ENCODE peak calls at places on chromosomes 13 and 19, in seven cellular contexts. One of them, this sample, is unnamed.

GRCh38 chr13:25085125-25085742 is 10.7 kb upstream of the PABPC3 start:
- DNase-seq in DMS53: peak; percentile 78
- DNase-seq in GM13976: peak; percentile 63
- DNase-seq in tibial nerve: peak; percentile 54
- DNase-seq in astrocyte of the hippocampus: peak; percentile 70
- DNase-seq in T1000: no peak
- DNase-seq in tibial artery: no peak
- DNase-seq in this sample: no peak

GRCh38 chr13:88887045-88887662 is 1216.0 kb downstream of the SLITRK5 start:
- DNase-seq in T1000: no peak
- DNase-seq in astrocyte of the hippocampus: no peak
- DNase-seq in DMS53: no peak
- DNase-seq in tibial nerve: no peak
- DNase-seq in tibial artery: no peak
- DNase-seq in GM13976: no peak
- DNase-seq in this sample: peak; percentile 67

GRCh38 chr13:73850104-73850898 is 283.9 kb downstream of the KLF12 start:
- DNase-seq in T1000: no peak
- DNase-seq in tibial nerve: no peak
- DNase-seq in astrocyte of the hippocampus: no peak
- DNase-seq in GM13976: no peak
- DNase-seq in DMS53: no peak
- DNase-seq in tibial artery: no peak
- DNase-seq in this sample: no peak

GRCh38 chr13:73258396-73258795 is 199.6 kb downstream of the KLF5 start:
- DNase-seq in astrocyte of the hippocampus: no peak
- DNase-seq in DMS53: no peak
- DNase-seq in tibial nerve: no peak
- DNase-seq in GM13976: no peak
- DNase-seq in tibial artery: no peak
- DNase-seq in T1000: no peak
- DNase-seq in this sample: no peak

GRCh38 chr19:35216833-35217707 is 11.5 kb downstream of the FAM187B start:
- DNase-seq in tibial nerve: peak; percentile 83
- DNase-seq in DMS53: peak; percentile 83
- DNase-seq in T1000: no peak
- DNase-seq in GM13976: no peak
- DNase-seq in astrocyte of the hippocampus: no peak
- DNase-seq in tibial artery: no peak
- DNase-seq in this sample: no peak

GRCh38 chr13:52104624-52105023 is 24.2 kb downstream of the NEK5 start:
- DNase-seq in GM13976: no peak
- DNase-seq in tibial artery: no peak
- DNase-seq in T1000: no peak
- DNase-seq in astrocyte of the hippocampus: no peak
- DNase-seq in tibial nerve: no peak
- DNase-seq in DMS53: peak; percentile 32
- DNase-seq in this sample: no peak

GRCh38 chr19:35153701-35154534 is 617 bp upstream of the FXYD5 start:
- DNase-seq in GM13976: peak; percentile 81
- DNase-seq in DMS53: peak; percentile 88
- DNase-seq in tibial artery: no peak
- DNase-seq in tibial nerve: no peak
- DNase-seq in T1000: no peak
- DNase-seq in astrocyte of the hippocampus: peak; percentile 53
- DNase-seq in this sample: peak; percentile 68

GRCh38 chr13:24632382-24633121 is 47.7 kb upstream of the ATP12A start:
- DNase-seq in DMS53: no peak
- DNase-seq in GM13976: no peak
- DNase-seq in tibial nerve: no peak
- DNase-seq in astrocyte of the hippocampus: no peak
- DNase-seq in tibial artery: no peak
- DNase-seq in T1000: no peak
- DNase-seq in this sample: no peak

GRCh38 chr19:8251025-8251472 is 41.9 kb downstream of the CERS4 start:
- DNase-seq in T1000: no peak
- DNase-seq in tibial nerve: peak; percentile 63
- DNase-seq in astrocyte of the hippocampus: peak; percentile 59
- DNase-seq in tibial artery: peak; percentile 88
- DNase-seq in GM13976: no peak
- DNase-seq in DMS53: no peak
- DNase-seq in this sample: peak; percentile 79

GRCh38 chr13:28459911-28460310 is 35.0 kb downstream of the FLT1 start:
- DNase-seq in GM13976: no peak
- DNase-seq in tibial nerve: no peak
- DNase-seq in astrocyte of the hippocampus: no peak
- DNase-seq in tibial artery: no peak
- DNase-seq in DMS53: peak; percentile 31
- DNase-seq in T1000: no peak
- DNase-seq in this sample: no peak

GRCh38 chr19:17125728-17126677 is 50.4 kb downstream of the MYO9B start:
- DNase-seq in DMS53: no peak
- DNase-seq in GM13976: peak; percentile 83
- DNase-seq in T1000: no peak
- DNase-seq in tibial nerve: peak; percentile 58
- DNase-seq in tibial artery: peak; percentile 94
- DNase-seq in astrocyte of the hippocampus: peak; percentile 42
- DNase-seq in this sample: peak; percentile 91

GRCh38 chr19:54952591-54953344 is 5.4 kb upstream of the NLRP7 start:
- DNase-seq in astrocyte of the hippocampus: peak; percentile 66
- DNase-seq in GM13976: no peak
- DNase-seq in T1000: no peak
- DNase-seq in DMS53: no peak
- DNase-seq in tibial nerve: no peak
- DNase-seq in tibial artery: no peak
- DNase-seq in this sample: no peak

GRCh38 chr13:72137782-72138181 is 270.8 kb upstream of the DACH1 start:
- DNase-seq in astrocyte of the hippocampus: no peak
- DNase-seq in tibial artery: no peak
- DNase-seq in GM13976: no peak
- DNase-seq in T1000: no peak
- DNase-seq in DMS53: no peak
- DNase-seq in tibial nerve: no peak
- DNase-seq in this sample: no peak

GRCh38 chr19:43634068-43634467 is 5.6 kb downstream of the CADM4 start:
- DNase-seq in T1000: no peak
- DNase-seq in tibial artery: no peak
- DNase-seq in GM13976: no peak
- DNase-seq in DMS53: no peak
- DNase-seq in tibial nerve: no peak
- DNase-seq in astrocyte of the hippocampus: no peak
- DNase-seq in this sample: no peak

GRCh38 chr13:113634279-113635047 is 23.5 kb downstream of the ATP4B start:
- DNase-seq in tibial artery: no peak
- DNase-seq in DMS53: no peak
- DNase-seq in T1000: no peak
- DNase-seq in GM13976: no peak
- DNase-seq in tibial nerve: no peak
- DNase-seq in astrocyte of the hippocampus: no peak
- DNase-seq in this sample: no peak

GRCh38 chr19:35901854-35902661 is at the start of gene HCST:
- DNase-seq in tibial nerve: no peak
- DNase-seq in T1000: no peak
- DNase-seq in GM13976: no peak
- DNase-seq in DMS53: no peak
- DNase-seq in astrocyte of the hippocampus: no peak
- DNase-seq in tibial artery: no peak
- DNase-seq in this sample: peak; percentile 69

GRCh38 chr19:45311640-45312039 is 11.0 kb downstream of the CKM start:
- DNase-seq in GM13976: no peak
- DNase-seq in astrocyte of the hippocampus: no peak
- DNase-seq in DMS53: peak; percentile 28
- DNase-seq in tibial artery: no peak
- DNase-seq in tibial nerve: no peak
- DNase-seq in T1000: no peak
- DNase-seq in this sample: peak; percentile 67

GRCh38 chr13:20033486-20033885 is 75.0 kb downstream of the ZMYM2 start:
- DNase-seq in tibial nerve: no peak
- DNase-seq in T1000: no peak
- DNase-seq in tibial artery: no peak
- DNase-seq in GM13976: no peak
- DNase-seq in DMS53: no peak
- DNase-seq in astrocyte of the hippocampus: no peak
- DNase-seq in this sample: no peak